ENCODE peak calls at places on chromosomes 11 and 22, in eight cellular contexts. One of them, this sample, is unnamed. For H3K4me1, the result is how much of the 10 kb centered on the place peaks cover.

GRCh38 chr22:37063436-37064420 is 12.2 kb downstream of the KCTD17 start:
- DNase-seq in fibroblast of lung: no peak
- DNase-seq in adipocyte: no peak
- DNase-seq in endodermal cell: no peak
- DNase-seq in NT2/D1: no peak
- DNase-seq in PC-3: peak
- DNase-seq in endothelial cell of umbilical vein: no peak
- DNase-seq in IMR-90: no peak
- DNase-seq in this sample: peak

GRCh38 chr22:31295831-31296230 is 3.5 kb upstream of the PIK3IP1 start:
- DNase-seq in fibroblast of lung: peak
- DNase-seq in adipocyte: peak
- DNase-seq in endodermal cell: no peak
- DNase-seq in NT2/D1: no peak
- DNase-seq in PC-3: no peak
- DNase-seq in endothelial cell of umbilical vein: peak
- DNase-seq in IMR-90: peak
- DNase-seq in this sample: no peak

GRCh38 chr11:10566257-10566956 is 2.1 kb downstream of the LYVE1 start:
- DNase-seq in fibroblast of lung: no peak
- DNase-seq in adipocyte: peak
- DNase-seq in endodermal cell: no peak
- DNase-seq in NT2/D1: no peak
- DNase-seq in PC-3: no peak
- DNase-seq in endothelial cell of umbilical vein: no peak
- DNase-seq in IMR-90: no peak
- DNase-seq in this sample: no peak

GRCh38 chr11:74050465-74050864 is 41.6 kb upstream of the UCP3 start:
- DNase-seq in fibroblast of lung: no peak
- DNase-seq in adipocyte: no peak
- DNase-seq in endodermal cell: no peak
- DNase-seq in NT2/D1: no peak
- DNase-seq in PC-3: peak
- DNase-seq in endothelial cell of umbilical vein: no peak
- DNase-seq in IMR-90: peak
- DNase-seq in this sample: no peak

GRCh38 chr11:106263527-106263926 is 186.1 kb downstream of the AASDHPPT start:
- DNase-seq in fibroblast of lung: no peak
- DNase-seq in adipocyte: no peak
- DNase-seq in endodermal cell: no peak
- DNase-seq in NT2/D1: no peak
- DNase-seq in PC-3: no peak
- DNase-seq in endothelial cell of umbilical vein: no peak
- DNase-seq in IMR-90: no peak
- DNase-seq in this sample: no peak

GRCh38 chr22:48180631-48181030 is 1418.2 kb downstream of the TBC1D22A start:
- DNase-seq in fibroblast of lung: no peak
- DNase-seq in adipocyte: no peak
- DNase-seq in endodermal cell: no peak
- DNase-seq in NT2/D1: no peak
- DNase-seq in PC-3: no peak
- DNase-seq in endothelial cell of umbilical vein: no peak
- DNase-seq in IMR-90: no peak
- DNase-seq in this sample: no peak

GRCh38 chr11:69637956-69638871 is 2.7 kb upstream of the CCND1 start:
- DNase-seq in fibroblast of lung: peak
- DNase-seq in adipocyte: peak
- DNase-seq in endodermal cell: peak
- DNase-seq in NT2/D1: peak
- DNase-seq in PC-3: peak
- DNase-seq in endothelial cell of umbilical vein: peak
- DNase-seq in IMR-90: peak
- DNase-seq in this sample: peak

GRCh38 chr22:37100589-37101127 is 8.9 kb downstream of the TMPRSS6 start:
- DNase-seq in fibroblast of lung: no peak
- DNase-seq in adipocyte: no peak
- DNase-seq in endodermal cell: no peak
- DNase-seq in NT2/D1: no peak
- DNase-seq in PC-3: no peak
- DNase-seq in endothelial cell of umbilical vein: no peak
- DNase-seq in IMR-90: no peak
- DNase-seq in this sample: no peak

GRCh38 chr11:14645247-14645912 is 1.8 kb downstream of the PDE3B start:
- DNase-seq in fibroblast of lung: peak
- DNase-seq in adipocyte: peak
- DNase-seq in endodermal cell: no peak
- DNase-seq in NT2/D1: no peak
- DNase-seq in PC-3: no peak
- DNase-seq in endothelial cell of umbilical vein: peak
- DNase-seq in IMR-90: peak
- DNase-seq in this sample: no peak

GRCh38 chr22:27128461-27129080 is 471.2 kb downstream of the MIAT start:
- DNase-seq in fibroblast of lung: no peak
- DNase-seq in adipocyte: no peak
- DNase-seq in endodermal cell: no peak
- DNase-seq in NT2/D1: no peak
- DNase-seq in PC-3: no peak
- DNase-seq in endothelial cell of umbilical vein: no peak
- DNase-seq in IMR-90: no peak
- DNase-seq in this sample: no peak

GRCh38 chr22:23305922-23306374 is 125.6 kb downstream of the BCR start:
- DNase-seq in fibroblast of lung: peak
- DNase-seq in adipocyte: peak
- DNase-seq in endodermal cell: no peak
- DNase-seq in NT2/D1: no peak
- DNase-seq in PC-3: no peak
- DNase-seq in endothelial cell of umbilical vein: peak
- DNase-seq in IMR-90: peak
- DNase-seq in this sample: peak

DNA sequence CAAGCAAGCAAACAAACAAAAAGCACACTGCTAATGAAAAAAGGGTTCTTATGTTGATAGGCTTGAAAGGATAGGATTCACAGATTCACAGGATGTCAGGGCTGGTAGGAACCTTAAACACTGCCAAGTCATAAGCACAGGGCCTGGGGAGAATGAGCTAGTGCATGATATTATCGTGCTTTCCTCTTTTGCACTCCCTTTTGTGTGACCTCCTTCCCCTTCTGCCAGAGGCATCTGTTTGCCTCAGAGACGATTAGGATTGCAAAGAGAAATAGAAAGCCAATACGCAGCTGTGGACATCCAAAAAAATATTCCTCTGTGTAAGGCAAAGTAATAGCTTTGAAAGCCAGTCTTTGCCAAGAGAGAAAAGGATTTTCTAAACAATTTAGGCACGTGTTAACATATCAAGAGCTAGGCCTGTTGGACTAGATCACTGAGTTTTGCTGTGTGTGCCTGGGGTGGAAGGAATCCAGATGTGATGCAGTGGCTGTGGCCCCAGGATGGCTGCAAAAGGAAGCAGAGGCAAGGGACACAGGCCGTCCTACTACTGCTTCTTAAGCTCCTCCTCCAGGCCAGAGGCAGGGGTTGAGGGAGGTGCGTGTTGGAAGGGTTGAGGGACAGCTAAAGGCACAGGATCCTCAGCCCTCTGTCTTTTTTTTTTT is 30.6 kb downstream of the MCHR1 start:
- DNase-seq in fibroblast of lung: peak
- DNase-seq in adipocyte: peak
- DNase-seq in endodermal cell: peak
- DNase-seq in NT2/D1: no peak
- DNase-seq in PC-3: no peak
- DNase-seq in endothelial cell of umbilical vein: no peak
- DNase-seq in IMR-90: peak
- DNase-seq in this sample: no peak
- H3K9ac ChIP-seq in fibroblast of lung: peak
- H3K9ac ChIP-seq in adipocyte: peak
- H3K9ac ChIP-seq in endodermal cell: no peak
- H3K9ac ChIP-seq in NT2/D1: no peak
- H3K9ac ChIP-seq in PC-3: no peak
- H3K9ac ChIP-seq in endothelial cell of umbilical vein: no peak
- H3K9ac ChIP-seq in IMR-90: peak
- H3K9ac ChIP-seq in this sample: no peak

GRCh38 chr11:132052904-132053303 is 682.5 kb downstream of the NTM start:
- DNase-seq in fibroblast of lung: no peak
- DNase-seq in adipocyte: peak
- DNase-seq in endodermal cell: no peak
- DNase-seq in NT2/D1: no peak
- DNase-seq in PC-3: no peak
- DNase-seq in endothelial cell of umbilical vein: no peak
- DNase-seq in IMR-90: no peak
- DNase-seq in this sample: no peak
- H3K4me3 ChIP-seq in fibroblast of lung: no peak
- H3K4me3 ChIP-seq in adipocyte: no peak
- H3K4me3 ChIP-seq in endodermal cell: no peak
- H3K4me3 ChIP-seq in NT2/D1: no peak
- H3K4me3 ChIP-seq in PC-3: no peak
- H3K4me3 ChIP-seq in endothelial cell of umbilical vein: no peak
- H3K4me3 ChIP-seq in IMR-90: no peak
- H3K4me3 ChIP-seq in this sample: no peak

DNA sequence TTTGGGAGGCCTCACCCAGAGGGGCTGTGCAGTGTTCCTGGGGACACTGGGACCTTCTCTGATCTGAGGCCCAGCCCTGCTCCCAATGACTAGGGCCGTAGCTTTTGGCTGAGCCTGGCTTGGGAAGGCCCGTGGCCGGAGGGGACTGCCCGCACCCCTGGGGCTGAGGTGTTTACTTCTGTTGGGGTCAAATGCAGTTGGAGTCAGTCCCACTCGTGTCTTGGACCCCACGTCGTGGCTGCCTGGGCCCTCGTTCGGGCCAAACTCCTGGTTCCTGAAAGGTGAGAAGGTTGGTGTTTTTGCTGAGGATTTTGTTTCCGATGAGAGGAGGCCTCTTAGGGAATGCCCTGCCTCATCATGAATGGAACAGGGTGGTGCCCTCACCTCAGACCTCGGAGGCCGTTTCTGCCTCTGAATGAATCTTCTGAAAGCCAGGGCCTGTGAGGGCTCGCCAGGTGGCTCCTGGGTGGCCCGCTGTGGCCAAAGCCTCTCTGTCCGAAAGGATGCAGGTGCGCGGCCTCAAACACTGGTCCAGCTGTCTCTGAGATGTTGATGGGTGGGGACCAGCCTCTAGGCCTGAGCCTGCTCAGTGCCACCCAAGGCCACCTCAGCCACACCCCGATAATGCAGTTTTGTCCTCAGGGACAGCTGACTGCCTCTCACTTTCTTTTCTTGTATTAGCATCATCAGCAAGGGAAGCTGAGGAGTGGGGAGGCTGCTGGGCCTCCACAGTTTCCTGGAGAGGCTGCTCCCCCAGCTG is 40.3 kb upstream of the A4GALT start:
- DNase-seq in fibroblast of lung: no peak
- DNase-seq in adipocyte: no peak
- DNase-seq in endodermal cell: no peak
- DNase-seq in NT2/D1: no peak
- DNase-seq in PC-3: no peak
- DNase-seq in endothelial cell of umbilical vein: no peak
- DNase-seq in IMR-90: no peak
- DNase-seq in this sample: no peak
- H3K4me1 ChIP-seq in fibroblast of lung: under half
- H3K4me1 ChIP-seq in adipocyte: under half
- H3K4me1 ChIP-seq in endodermal cell: under half
- H3K4me1 ChIP-seq in NT2/D1: under half
- H3K4me1 ChIP-seq in PC-3: under half
- H3K4me1 ChIP-seq in endothelial cell of umbilical vein: under half
- H3K4me1 ChIP-seq in IMR-90: under half
- H3K4me1 ChIP-seq in this sample: under half

DNA sequence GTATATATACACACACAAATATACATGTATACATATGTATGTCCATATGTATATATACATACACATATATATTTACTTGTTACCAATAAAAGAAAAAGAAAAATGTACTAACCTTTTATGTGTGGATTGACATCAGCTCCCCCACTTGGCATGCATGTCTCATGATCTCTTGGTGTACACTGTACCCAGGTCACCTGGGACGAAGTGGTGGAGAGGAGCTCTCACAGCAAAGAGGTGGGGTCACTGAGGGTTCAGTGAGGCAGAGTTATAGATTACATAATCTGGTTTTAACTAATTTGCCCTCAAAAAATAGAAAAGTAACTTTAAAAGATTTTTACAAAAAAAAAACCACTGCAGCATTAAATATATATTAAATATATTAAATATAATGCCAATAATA is 15.5 kb upstream of the USP47 start:
- DNase-seq in fibroblast of lung: no peak
- DNase-seq in adipocyte: no peak
- DNase-seq in endodermal cell: no peak
- DNase-seq in NT2/D1: no peak
- DNase-seq in PC-3: no peak
- DNase-seq in endothelial cell of umbilical vein: no peak
- DNase-seq in IMR-90: no peak
- DNase-seq in this sample: no peak
- H3K9ac ChIP-seq in fibroblast of lung: no peak
- H3K9ac ChIP-seq in adipocyte: no peak
- H3K9ac ChIP-seq in endodermal cell: no peak
- H3K9ac ChIP-seq in NT2/D1: no peak
- H3K9ac ChIP-seq in PC-3: no peak
- H3K9ac ChIP-seq in endothelial cell of umbilical vein: no peak
- H3K9ac ChIP-seq in IMR-90: no peak
- H3K9ac ChIP-seq in this sample: no peak

DNA sequence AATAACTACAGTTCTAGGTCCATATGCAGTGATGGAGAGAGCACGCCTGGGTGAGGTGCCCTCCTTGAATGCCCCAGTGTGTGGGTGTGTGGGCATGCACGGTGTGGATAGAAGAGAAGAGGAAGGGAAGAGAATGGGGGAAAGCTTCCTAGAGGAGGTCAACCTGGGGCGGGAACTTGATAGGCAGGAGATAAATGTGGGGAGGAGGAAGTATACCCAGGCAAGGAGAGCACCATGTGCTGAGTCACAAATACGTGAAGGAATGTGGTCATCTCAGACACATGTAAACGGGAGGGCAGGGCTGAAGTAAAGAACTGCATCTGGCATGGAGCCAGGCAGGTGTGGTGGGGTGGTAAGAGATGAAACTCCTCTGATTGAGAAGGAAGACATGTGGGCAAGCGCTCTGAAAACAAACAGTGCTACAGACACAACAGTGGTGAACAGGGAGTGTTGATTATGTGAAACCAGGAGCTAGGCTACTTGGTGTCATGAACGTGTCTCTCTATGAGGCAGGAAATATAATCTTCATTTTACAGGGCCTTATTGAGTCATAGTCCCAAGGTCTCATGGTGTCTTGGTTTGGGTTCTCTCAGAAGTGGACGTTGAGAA is 61.5 kb upstream of the EED start:
- DNase-seq in fibroblast of lung: no peak
- DNase-seq in adipocyte: no peak
- DNase-seq in endodermal cell: no peak
- DNase-seq in NT2/D1: no peak
- DNase-seq in PC-3: peak
- DNase-seq in endothelial cell of umbilical vein: no peak
- DNase-seq in IMR-90: peak
- DNase-seq in this sample: no peak
- H3K4me3 ChIP-seq in fibroblast of lung: no peak
- H3K4me3 ChIP-seq in adipocyte: no peak
- H3K4me3 ChIP-seq in endodermal cell: no peak
- H3K4me3 ChIP-seq in NT2/D1: no peak
- H3K4me3 ChIP-seq in PC-3: no peak
- H3K4me3 ChIP-seq in endothelial cell of umbilical vein: no peak
- H3K4me3 ChIP-seq in IMR-90: no peak
- H3K4me3 ChIP-seq in this sample: no peak